ENCODE peak calls at places on chromosomes 6 and 20, in five cellular contexts. One of them, this sample, is unnamed.

GRCh38 chr20:53534037-53534436 is 59.6 kb downstream of the ZNF217 start:
- DNase-seq in GM23248: no peak
- DNase-seq in GM12878: no peak
- DNase-seq in adrenal gland: no peak
- DNase-seq in fibroblast of lung: no peak
- DNase-seq in this sample: no peak

GRCh38 chr6:89818977-89819335 is 638 bp downstream of the MDN1 start:
- DNase-seq in GM23248: peak; percentile 56
- DNase-seq in GM12878: no peak
- DNase-seq in adrenal gland: peak; percentile 37
- DNase-seq in fibroblast of lung: peak; percentile 22
- DNase-seq in this sample: peak; percentile 37

GRCh38 chr6:54315692-54316091 is 7.5 kb downstream of the TINAG start:
- DNase-seq in GM23248: no peak
- DNase-seq in GM12878: no peak
- DNase-seq in adrenal gland: no peak
- DNase-seq in fibroblast of lung: no peak
- DNase-seq in this sample: no peak

GRCh38 chr6:107621216-107621940 is 131.5 kb downstream of the SOBP start:
- DNase-seq in GM23248: no peak
- DNase-seq in GM12878: no peak
- DNase-seq in adrenal gland: no peak
- DNase-seq in fibroblast of lung: no peak
- DNase-seq in this sample: no peak

GRCh38 chr20:22373164-22373895 is 211.0 kb downstream of the FOXA2 start:
- DNase-seq in GM23248: no peak
- DNase-seq in GM12878: no peak
- DNase-seq in adrenal gland: no peak
- DNase-seq in fibroblast of lung: no peak
- DNase-seq in this sample: no peak

GRCh38 chr6:165321555-165322145 is 12.2 kb upstream of the C6orf118 start:
- DNase-seq in GM23248: no peak
- DNase-seq in GM12878: no peak
- DNase-seq in adrenal gland: no peak
- DNase-seq in fibroblast of lung: no peak
- DNase-seq in this sample: no peak

GRCh38 chr20:16368645-16369292 is 204.5 kb downstream of the KIF16B start:
- DNase-seq in GM23248: peak; percentile 6
- DNase-seq in GM12878: no peak
- DNase-seq in adrenal gland: no peak
- DNase-seq in fibroblast of lung: peak; percentile 66
- DNase-seq in this sample: no peak

GRCh38 chr6:166056637-166057036 is 111.0 kb downstream of the TBXT start:
- DNase-seq in GM23248: peak; percentile 85
- DNase-seq in GM12878: no peak
- DNase-seq in adrenal gland: no peak
- DNase-seq in fibroblast of lung: peak; percentile 18
- DNase-seq in this sample: no peak

GRCh38 chr6:7727150-7727950 is 1.5 kb downstream of the BMP6 start:
- DNase-seq in GM23248: peak; percentile 53
- DNase-seq in GM12878: no peak
- DNase-seq in adrenal gland: no peak
- DNase-seq in fibroblast of lung: no peak
- DNase-seq in this sample: no peak

GRCh38 chr20:48612335-48612734 is 215.5 kb downstream of the PREX1 start:
- DNase-seq in GM23248: no peak
- DNase-seq in GM12878: no peak
- DNase-seq in adrenal gland: no peak
- DNase-seq in fibroblast of lung: no peak
- DNase-seq in this sample: no peak

GRCh38 chr6:143843689-143844405 is 709 bp downstream of the LTV1 start:
- DNase-seq in GM23248: peak; percentile 59
- DNase-seq in GM12878: no peak
- DNase-seq in adrenal gland: no peak
- DNase-seq in fibroblast of lung: peak; percentile 8
- DNase-seq in this sample: no peak

GRCh38 chr6:48136856-48137255 is 25.9 kb upstream of the PTCHD4 start:
- DNase-seq in GM23248: no peak
- DNase-seq in GM12878: no peak
- DNase-seq in adrenal gland: no peak
- DNase-seq in fibroblast of lung: no peak
- DNase-seq in this sample: no peak

GRCh38 chr6:67009818-67010217 is 1302.8 kb upstream of the EYS start:
- DNase-seq in GM23248: no peak
- DNase-seq in GM12878: no peak
- DNase-seq in adrenal gland: no peak
- DNase-seq in fibroblast of lung: no peak
- DNase-seq in this sample: no peak

GRCh38 chr6:30061766-30062458 is 847 bp downstream of the POLR1H start:
- DNase-seq in GM23248: peak; percentile 57
- DNase-seq in GM12878: no peak
- DNase-seq in adrenal gland: peak; percentile 27
- DNase-seq in fibroblast of lung: peak; percentile 32
- DNase-seq in this sample: peak; percentile 5

GRCh38 chr6:9126845-9127560 is 691.7 kb upstream of the SLC35B3 start:
- DNase-seq in GM23248: peak; percentile 38
- DNase-seq in GM12878: no peak
- DNase-seq in adrenal gland: peak; percentile 35
- DNase-seq in fibroblast of lung: peak; percentile 98
- DNase-seq in this sample: no peak

GRCh38 chr20:58640446-58640845 is 10.6 kb upstream of the STX16 start:
- DNase-seq in GM23248: peak; percentile 63
- DNase-seq in GM12878: no peak
- DNase-seq in adrenal gland: no peak
- DNase-seq in fibroblast of lung: no peak
- DNase-seq in this sample: no peak

GRCh38 chr6:47151232-47151898 is 109.2 kb upstream of the ADGRF1 start:
- DNase-seq in GM23248: no peak
- DNase-seq in GM12878: no peak
- DNase-seq in adrenal gland: no peak
- DNase-seq in fibroblast of lung: no peak
- DNase-seq in this sample: no peak

GRCh38 chr6:29071831-29072723 is 15.0 kb downstream of the OR2B3 start:
- DNase-seq in GM23248: peak; percentile 55
- DNase-seq in GM12878: no peak
- DNase-seq in adrenal gland: no peak
- DNase-seq in fibroblast of lung: no peak
- DNase-seq in this sample: no peak

GRCh38 chr6:29702519-29703103 is 20.6 kb upstream of the HLA-F start:
- DNase-seq in GM23248: peak; percentile 45
- DNase-seq in GM12878: no peak
- DNase-seq in adrenal gland: no peak
- DNase-seq in fibroblast of lung: no peak
- DNase-seq in this sample: peak; percentile 68

GRCh38 chr6:36743538-36744441 is 46.2 kb downstream of the RAB44 start:
- DNase-seq in GM23248: no peak
- DNase-seq in GM12878: no peak
- DNase-seq in adrenal gland: no peak
- DNase-seq in fibroblast of lung: no peak
- DNase-seq in this sample: no peak

GRCh38 chr6:136647363-136647763 is 97.1 kb upstream of the MAP7 start:
- DNase-seq in GM23248: peak; percentile 39
- DNase-seq in GM12878: peak; percentile 24
- DNase-seq in adrenal gland: peak; percentile 69
- DNase-seq in fibroblast of lung: peak; percentile 90
- DNase-seq in this sample: no peak

GRCh38 chr6:37819802-37820712 is 530 bp downstream of the ZFAND3 start:
- DNase-seq in GM23248: peak; percentile 86
- DNase-seq in GM12878: peak; percentile 25
- DNase-seq in adrenal gland: peak; percentile 77
- DNase-seq in fibroblast of lung: peak; percentile 70
- DNase-seq in this sample: peak; percentile 68

GRCh38 chr20:11553603-11554002 is 364.1 kb upstream of the BTBD3 start:
- DNase-seq in GM23248: peak; percentile 41
- DNase-seq in GM12878: no peak
- DNase-seq in adrenal gland: no peak
- DNase-seq in fibroblast of lung: peak; percentile 17
- DNase-seq in this sample: no peak

GRCh38 chr20:21373436-21373835 is 23.9 kb downstream of the NKX2-4 start:
- DNase-seq in GM23248: no peak
- DNase-seq in GM12878: no peak
- DNase-seq in adrenal gland: no peak
- DNase-seq in fibroblast of lung: no peak
- DNase-seq in this sample: no peak

GRCh38 chr20:15561707-15562106 is 1011.5 kb downstream of the KIF16B start:
- DNase-seq in GM23248: no peak
- DNase-seq in GM12878: no peak
- DNase-seq in adrenal gland: no peak
- DNase-seq in fibroblast of lung: no peak
- DNase-seq in this sample: no peak

GRCh38 chr20:47281376-47281775 is 75.1 kb downstream of the ZMYND8 start:
- DNase-seq in GM23248: no peak
- DNase-seq in GM12878: no peak
- DNase-seq in adrenal gland: no peak
- DNase-seq in fibroblast of lung: no peak
- DNase-seq in this sample: no peak

GRCh38 chr6:34926655-34927054 is 37.6 kb downstream of the ANKS1A start:
- DNase-seq in GM23248: peak; percentile 73
- DNase-seq in GM12878: no peak
- DNase-seq in adrenal gland: no peak
- DNase-seq in fibroblast of lung: no peak
- DNase-seq in this sample: no peak

GRCh38 chr6:148771896-148772554 is 25.2 kb downstream of the UST start:
- DNase-seq in GM23248: no peak
- DNase-seq in GM12878: no peak
- DNase-seq in adrenal gland: no peak
- DNase-seq in fibroblast of lung: no peak
- DNase-seq in this sample: no peak

GRCh38 chr20:137668-138131 is 4.7 kb upstream of the DEFB126 start:
- DNase-seq in GM23248: peak; percentile 1
- DNase-seq in GM12878: no peak
- DNase-seq in adrenal gland: no peak
- DNase-seq in fibroblast of lung: no peak
- DNase-seq in this sample: no peak

GRCh38 chr6:71082033-71082620 is 125.3 kb upstream of the B3GAT2 start:
- DNase-seq in GM23248: peak; percentile 74
- DNase-seq in GM12878: no peak
- DNase-seq in adrenal gland: no peak
- DNase-seq in fibroblast of lung: peak; percentile 43
- DNase-seq in this sample: no peak

DNA sequence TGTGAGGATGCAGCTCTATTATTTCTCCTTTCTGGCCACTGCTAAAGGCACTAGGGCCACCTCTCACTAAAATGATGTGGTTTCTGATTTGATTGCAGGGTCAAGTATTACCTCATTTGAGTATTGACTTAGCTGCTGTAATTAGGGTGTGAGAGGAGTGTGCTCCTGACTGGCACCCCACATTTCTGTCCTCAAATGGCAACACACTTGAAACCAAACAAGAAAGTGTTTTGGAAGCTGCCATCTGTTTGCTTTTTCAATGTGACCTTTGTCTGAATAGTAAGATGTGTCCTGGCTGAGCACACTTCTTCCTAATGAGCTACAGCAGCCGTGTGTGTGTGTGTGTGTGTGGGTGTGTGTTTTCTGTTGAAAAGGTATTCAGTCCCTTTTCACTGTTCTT is 62.8 kb upstream of the SCP2D1 start:
- DNase-seq in GM23248: no peak
- DNase-seq in GM12878: peak; percentile 13
- DNase-seq in adrenal gland: no peak
- DNase-seq in fibroblast of lung: no peak
- DNase-seq in this sample: no peak
- H3K4me1 ChIP-seq in GM23248: no peaks in the 10 kb centered on the region
- H3K4me1 ChIP-seq in GM12878: peaks cover 18% of the 10 kb centered on the region
- H3K4me1 ChIP-seq in adrenal gland: peaks cover 16% of the 10 kb centered on the region
- H3K4me1 ChIP-seq in fibroblast of lung: no peaks in the 10 kb centered on the region
- H3K4me1 ChIP-seq in this sample: peaks cover 5% of the 10 kb centered on the region

DNA sequence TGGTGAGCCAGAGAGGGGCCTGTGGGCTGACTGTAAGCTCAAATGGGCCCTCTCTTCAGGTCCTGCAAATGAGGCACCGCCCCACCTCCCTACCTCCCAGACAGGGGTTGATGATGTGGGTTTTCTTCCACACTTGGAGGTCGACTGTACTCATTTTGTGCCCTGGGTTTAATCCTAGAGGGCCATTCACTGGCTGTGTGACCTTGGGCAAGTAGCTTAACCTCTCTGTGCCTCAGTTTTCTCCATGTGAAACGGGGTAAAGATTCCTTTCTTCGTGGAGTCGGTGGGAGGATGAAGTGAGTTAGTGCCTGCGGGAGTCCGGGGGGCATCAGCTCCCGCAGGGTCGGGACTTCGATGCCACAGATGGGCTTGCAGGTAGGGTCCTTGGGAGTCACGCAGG is 23.9 kb downstream of the ZBP1 start:
- DNase-seq in GM23248: no peak
- DNase-seq in GM12878: no peak
- DNase-seq in adrenal gland: no peak
- DNase-seq in fibroblast of lung: no peak
- DNase-seq in this sample: no peak
- H3K27me3 ChIP-seq in GM23248: no peaks in the 10 kb centered on the region
- H3K27me3 ChIP-seq in GM12878: no peaks in the 10 kb centered on the region
- H3K27me3 ChIP-seq in adrenal gland: no peaks in the 10 kb centered on the region
- H3K27me3 ChIP-seq in fibroblast of lung: no peaks in the 10 kb centered on the region
- H3K27me3 ChIP-seq in this sample: no peaks in the 10 kb centered on the region

GRCh38 chr6:139990865-139991264 is 616.4 kb upstream of the CITED2 start:
- DNase-seq in GM23248: peak; percentile 29
- DNase-seq in GM12878: no peak
- DNase-seq in adrenal gland: peak; percentile 61
- DNase-seq in fibroblast of lung: peak; percentile 50
- DNase-seq in this sample: peak; percentile 75
- H3K4me3 ChIP-seq in GM23248: no peak overlapping the region
- H3K4me3 ChIP-seq in GM12878: no peak overlapping the region
- H3K4me3 ChIP-seq in adrenal gland: no peak overlapping the region
- H3K4me3 ChIP-seq in fibroblast of lung: no peak overlapping the region
- H3K4me3 ChIP-seq in this sample: no peak overlapping the region

GRCh38 chr6:6596929-6597328 is 8.4 kb downstream of the LY86 start:
- DNase-seq in GM23248: no peak
- DNase-seq in GM12878: no peak
- DNase-seq in adrenal gland: no peak
- DNase-seq in fibroblast of lung: no peak
- DNase-seq in this sample: peak; percentile 47

GRCh38 chr6:6595946-6596345 is 7.4 kb downstream of the LY86 start:
- DNase-seq in GM23248: no peak
- DNase-seq in GM12878: no peak
- DNase-seq in adrenal gland: no peak
- DNase-seq in fibroblast of lung: no peak
- DNase-seq in this sample: no peak

GRCh38 chr6:6593876-6594275 is 5.4 kb downstream of the LY86 start:
- DNase-seq in GM23248: no peak
- DNase-seq in GM12878: no peak
- DNase-seq in adrenal gland: no peak
- DNase-seq in fibroblast of lung: no peak
- DNase-seq in this sample: no peak

GRCh38 chr6:6596529-6596928 is 8.0 kb downstream of the LY86 start:
- DNase-seq in GM23248: no peak
- DNase-seq in GM12878: no peak
- DNase-seq in adrenal gland: no peak
- DNase-seq in fibroblast of lung: no peak
- DNase-seq in this sample: peak; percentile 80

DNA sequence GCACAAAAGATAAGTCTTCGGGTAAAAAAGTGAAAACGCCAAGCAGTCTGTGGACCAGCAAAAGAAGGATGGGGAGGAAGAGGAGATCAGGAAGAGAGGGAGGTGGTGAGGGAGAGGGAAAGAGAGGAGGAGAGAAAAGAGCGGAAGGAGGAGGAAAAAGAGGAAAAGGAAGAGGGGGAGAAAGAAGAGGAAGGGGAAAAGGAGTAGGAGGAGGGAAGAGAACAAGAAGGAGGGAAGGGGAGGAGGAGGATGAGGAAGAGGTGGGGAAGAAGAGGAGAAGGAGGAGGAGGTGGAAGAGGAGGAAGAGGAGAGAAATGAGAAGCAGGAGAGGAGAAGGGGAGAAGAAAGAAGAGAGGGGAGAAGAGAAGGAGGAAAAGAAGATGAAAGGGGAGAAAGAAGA is 6.5 kb downstream of the LY86 start:
- DNase-seq in GM23248: no peak
- DNase-seq in GM12878: no peak
- DNase-seq in adrenal gland: no peak
- DNase-seq in fibroblast of lung: no peak
- DNase-seq in this sample: no peak
- H3K4me1 ChIP-seq in GM23248: no peaks in the 10 kb centered on the region
- H3K4me1 ChIP-seq in GM12878: peaks cover 37% of the 10 kb centered on the region
- H3K4me1 ChIP-seq in adrenal gland: peaks cover 19% of the 10 kb centered on the region
- H3K4me1 ChIP-seq in fibroblast of lung: no peaks in the 10 kb centered on the region
- H3K4me1 ChIP-seq in this sample: peaks cover 37% of the 10 kb centered on the region